ENCODE peak calls at places on chromosomes 4 and X, in ten cellular contexts. K is LoVo; V is astrocyte of the spinal cord; R is stimulated activated CD4-positive, alpha-beta T cell treated with anti-CD3 and anti-CD28 coated beads, Interleukin-2, amount 100 ng/mL, for 24 hours; H is HCT116; F is progenitor cell of endocrine pancreas; N is NCI-H1417 treated with DMSO at 0.1 percent for 48 hours; T is RKO; G is NCI-H510A treated with DMSO at 0.1 percent for 48 hours; M is A549. Z is an unnamed sample.
A peak's percentile ranks its signal among the peaks of the same experiment; 100 is the strongest.

GRCh38 chrX:50204364-50204899 is at the start of gene CCNB3:
- DNase-seq in K (peak; percentile 57), V (peak; percentile 71), R (peak; percentile 73), H (peak; percentile 54), F (peak; percentile 24), N (peak; percentile 5), T (peak; percentile 88), G (peak; percentile 16), M (peak; percentile 46), Z (peak; percentile 67)

GRCh38 chr4:72449705-72450104 is 119.3 kb downstream of the ADAMTS3 start:
- DNase-seq in K (no peak), V (peak; percentile 26), R (no peak), H (no peak), F (no peak), N (no peak), T (no peak), G (no peak), M (no peak), Z (no peak)

GRCh38 chrX:112513154-112513553 is 166.6 kb downstream of the LHFPL1 start:
- DNase-seq in K (no peak), V (no peak), R (no peak), H (no peak), F (no peak), N (no peak), T (no peak), G (no peak), M (no peak), Z (no peak)

GRCh38 chrX:109533631-109534030 is 3.0 kb upstream of the NXT2 start:
- DNase-seq in K (no peak), V (no peak), R (no peak), H (no peak), F (no peak), N (no peak), T (peak; percentile 78), G (no peak), M (no peak), Z (no peak)

GRCh38 chr4:109506890-109507289 is 53.2 kb upstream of the MCUB start:
- DNase-seq in K (no peak), V (no peak), R (no peak), H (no peak), F (no peak), N (no peak), T (no peak), G (no peak), M (no peak), Z (no peak)

GRCh38 chr4:5753766-5754528 is 42.9 kb downstream of the EVC start:
- DNase-seq in K (peak; percentile 28), V (peak; percentile 89), R (no peak), H (peak; percentile 71), F (no peak), N (no peak), T (peak; percentile 97), G (no peak), M (peak; percentile 43), Z (no peak)

GRCh38 chr4:16626945-16627344 is 271.5 kb downstream of the LDB2 start:
- DNase-seq in K (peak; percentile 3), V (peak; percentile 89), R (no peak), H (no peak), F (no peak), N (no peak), T (peak; percentile 50), G (no peak), M (no peak), Z (peak; percentile 43)

GRCh38 chrX:110675866-110676265 is 119.8 kb downstream of the CHRDL1 start:
- DNase-seq in K (no peak), V (peak; percentile 22), R (no peak), H (no peak), F (no peak), N (peak; percentile 21), T (no peak), G (no peak), M (no peak), Z (no peak)

GRCh38 chr4:118752551-118752950 is 67.4 kb downstream of the METTL14 start:
- DNase-seq in K (no peak), V (no peak), R (no peak), H (no peak), F (no peak), N (no peak), T (no peak), G (no peak), M (no peak), Z (no peak)

GRCh38 chr4:36198861-36199260 is 45.5 kb downstream of the ARAP2 start:
- DNase-seq in K (no peak), V (no peak), R (no peak), H (no peak), F (no peak), N (no peak), T (no peak), G (no peak), M (no peak), Z (no peak)

GRCh38 chrX:111244238-111244750 is 26.0 kb downstream of the CAPN6 start:
- DNase-seq in K (peak; percentile 29), V (peak; percentile 14), R (no peak), H (peak; percentile 3), F (no peak), N (no peak), T (peak; percentile 71), G (peak; percentile 9), M (peak; percentile 8), Z (no peak)

GRCh38 chr4:81599646-81600231 is 128.0 kb upstream of the RASGEF1B start:
- DNase-seq in K (no peak), V (no peak), R (no peak), H (no peak), F (no peak), N (no peak), T (no peak), G (no peak), M (no peak), Z (no peak)

GRCh38 chr4:6907658-6908191 is 1.9 kb upstream of the TBC1D14 start:
- DNase-seq in K (peak; percentile 34), V (no peak), R (no peak), H (peak; percentile 21), F (no peak), N (no peak), T (no peak), G (peak; percentile 41), M (peak; percentile 19), Z (peak; percentile 47)

GRCh38 chr4:77193511-77194236 is 36.7 kb downstream of the CCNG2 start:
- DNase-seq in K (no peak), V (no peak), R (peak; percentile 70), H (no peak), F (no peak), N (no peak), T (no peak), G (no peak), M (no peak), Z (peak; percentile 31)

GRCh38 chr4:142350886-142351285 is 495.2 kb downstream of the INPP4B start:
- DNase-seq in K (no peak), V (peak; percentile 39), R (no peak), H (no peak), F (no peak), N (peak; percentile 65), T (no peak), G (peak; percentile 76), M (no peak), Z (no peak)

GRCh38 chr4:52844596-52844995 is 17.5 kb upstream of the RASL11B start:
- DNase-seq in K (no peak), V (no peak), R (no peak), H (no peak), F (no peak), N (no peak), T (no peak), G (no peak), M (no peak), Z (no peak)

GRCh38 chrX:11427082-11428033 is 134.1 kb downstream of the AMELX start:
- DNase-seq in K (no peak), V (no peak), R (no peak), H (no peak), F (peak; percentile 27), N (no peak), T (no peak), G (no peak), M (no peak), Z (peak; percentile 34)

GRCh38 chrX:28472926-28473325 is 114.3 kb upstream of the IL1RAPL1 start:
- DNase-seq in K (no peak), V (no peak), R (no peak), H (no peak), F (no peak), N (no peak), T (no peak), G (no peak), M (no peak), Z (no peak)

GRCh38 chrX:80021611-80022010 is 7.1 kb downstream of the TBX22 start:
- DNase-seq in K (no peak), V (no peak), R (no peak), H (no peak), F (no peak), N (no peak), T (no peak), G (no peak), M (no peak), Z (no peak)

GRCh38 chrX:73262991-73263390 is 48.3 kb upstream of the NAP1L2 start:
- DNase-seq in K (peak; percentile 0), V (no peak), R (no peak), H (peak; percentile 0), F (no peak), N (no peak), T (peak; percentile 66), G (peak; percentile 1), M (peak; percentile 1), Z (no peak)